ENCODE peak calls at places on chromosomes 12 and 14, in nine cellular contexts. One of them, this sample, is unnamed.

GRCh38 chr12:111091036-111091435 is 170.7 kb upstream of the MYL2 start:
- DNase-seq in EL: no peak
- DNase-seq in T follicular helper cell: no peak
- DNase-seq in ACHN: no peak
- DNase-seq in activated B cell treated with CpG ODN at 0.5 μM for 24 hours: no peak
- DNase-seq in H54: no peak
- DNase-seq in hepatocyte: no peak
- DNase-seq in vagina: no peak
- DNase-seq in OCI-M1: no peak
- DNase-seq in this sample: no peak

GRCh38 chr14:54502602-54503001 is 7.1 kb upstream of the CGRRF1 start:
- DNase-seq in EL: no peak
- DNase-seq in T follicular helper cell: no peak
- DNase-seq in ACHN: no peak
- DNase-seq in activated B cell treated with CpG ODN at 0.5 μM for 24 hours: no peak
- DNase-seq in H54: no peak
- DNase-seq in hepatocyte: no peak
- DNase-seq in vagina: no peak
- DNase-seq in OCI-M1: peak
- DNase-seq in this sample: no peak

GRCh38 chr12:48197967-48198618 is 5.0 kb downstream of the OR10AD1 start:
- DNase-seq in EL: peak
- DNase-seq in T follicular helper cell: peak
- DNase-seq in ACHN: peak
- DNase-seq in activated B cell treated with CpG ODN at 0.5 μM for 24 hours: peak
- DNase-seq in H54: no peak
- DNase-seq in hepatocyte: peak
- DNase-seq in vagina: no peak
- DNase-seq in OCI-M1: peak
- DNase-seq in this sample: peak

GRCh38 chr12:103924761-103925641 is 5.2 kb upstream of the HSP90B1 start:
- DNase-seq in EL: peak
- DNase-seq in T follicular helper cell: no peak
- DNase-seq in ACHN: peak
- DNase-seq in activated B cell treated with CpG ODN at 0.5 μM for 24 hours: peak
- DNase-seq in H54: peak
- DNase-seq in hepatocyte: peak
- DNase-seq in vagina: no peak
- DNase-seq in OCI-M1: no peak
- DNase-seq in this sample: peak

GRCh38 chr12:77294016-77294415 is 228.6 kb upstream of the E2F7 start:
- DNase-seq in EL: peak
- DNase-seq in T follicular helper cell: no peak
- DNase-seq in ACHN: no peak
- DNase-seq in activated B cell treated with CpG ODN at 0.5 μM for 24 hours: no peak
- DNase-seq in H54: no peak
- DNase-seq in hepatocyte: no peak
- DNase-seq in vagina: no peak
- DNase-seq in OCI-M1: no peak
- DNase-seq in this sample: peak

GRCh38 chr14:103504991-103505565 is 17.6 kb downstream of the CKB start:
- DNase-seq in EL: no peak
- DNase-seq in T follicular helper cell: no peak
- DNase-seq in ACHN: no peak
- DNase-seq in activated B cell treated with CpG ODN at 0.5 μM for 24 hours: no peak
- DNase-seq in H54: no peak
- DNase-seq in hepatocyte: no peak
- DNase-seq in vagina: no peak
- DNase-seq in OCI-M1: no peak
- DNase-seq in this sample: no peak

GRCh38 chr12:54341343-54341742 is 16.4 kb downstream of the COPZ1 start:
- DNase-seq in EL: no peak
- DNase-seq in T follicular helper cell: no peak
- DNase-seq in ACHN: no peak
- DNase-seq in activated B cell treated with CpG ODN at 0.5 μM for 24 hours: no peak
- DNase-seq in H54: no peak
- DNase-seq in hepatocyte: no peak
- DNase-seq in vagina: no peak
- DNase-seq in OCI-M1: no peak
- DNase-seq in this sample: no peak

GRCh38 chr12:51434305-51434704 is 9.7 kb downstream of the SLC4A8 start:
- DNase-seq in EL: no peak
- DNase-seq in T follicular helper cell: no peak
- DNase-seq in ACHN: no peak
- DNase-seq in activated B cell treated with CpG ODN at 0.5 μM for 24 hours: no peak
- DNase-seq in H54: no peak
- DNase-seq in hepatocyte: no peak
- DNase-seq in vagina: no peak
- DNase-seq in OCI-M1: no peak
- DNase-seq in this sample: no peak

This sample was measured in astrocyte of the spinal cord.